ENCODE peak calls at places on chromosomes 4 and X, in six cellular contexts. E is GM23248, D is adipocyte, N is K562, I is IMR-90, V is trophoblast cell. R is an unnamed sample.

GRCh38 chrX:19739683-19740082 is 147.7 kb downstream of the SH3KBP1 start:
- DNase-seq in N (peak; percentile 58), D (peak; percentile 67), E (peak; percentile 82), V (peak; percentile 73), I (peak; percentile 73), R (peak; percentile 81)

GRCh38 chr4:169941141-169941540 is 85.1 kb downstream of the MFAP3L start:
- DNase-seq in D (no peak), I (no peak), E (no peak), V (peak; percentile 95), N (no peak), R (no peak)

GRCh38 chrX:80430826-80431501 is 10.7 kb downstream of the TENT5D start:
- DNase-seq in N (peak; percentile 14), I (no peak), V (no peak), E (peak; percentile 0), D (peak; percentile 1), R (peak; percentile 81)

GRCh38 chr4:8702516-8703400 is 110.2 kb downstream of the CPZ start:
- DNase-seq in V (no peak), E (no peak), N (no peak), I (no peak), D (no peak), R (no peak)

GRCh38 chr4:85370400-85371032 is 104.4 kb upstream of the ARHGAP24 start:
- DNase-seq in E (peak; percentile 60), D (peak; percentile 60), I (peak; percentile 18), V (peak; percentile 19), N (peak; percentile 16), R (peak; percentile 85)

GRCh38 chr4:16616981-16617380 is 281.5 kb downstream of the LDB2 start:
- DNase-seq in I (no peak), N (no peak), D (no peak), V (no peak), E (no peak), R (no peak)

GRCh38 chr4:7167706-7168105 is 24.6 kb upstream of the SORCS2 start:
- DNase-seq in E (no peak), N (no peak), D (no peak), V (no peak), I (no peak), R (no peak)

GRCh38 chr4:142474398-142475087 is 371.6 kb downstream of the INPP4B start:
- DNase-seq in I (peak; percentile 9), N (no peak), V (peak; percentile 97), E (peak; percentile 56), D (no peak), R (no peak)

GRCh38 chr4:56264861-56265260 is 122.4 kb downstream of the AASDH start:
- DNase-seq in N (no peak), I (no peak), D (no peak), V (no peak), E (no peak), R (no peak)
- H3K9ac ChIP-seq in N (no peak overlapping the region), I (no peak overlapping the region), D (no peak overlapping the region), V (no peak overlapping the region), E (no peak overlapping the region), R (no peak overlapping the region)

DNA sequence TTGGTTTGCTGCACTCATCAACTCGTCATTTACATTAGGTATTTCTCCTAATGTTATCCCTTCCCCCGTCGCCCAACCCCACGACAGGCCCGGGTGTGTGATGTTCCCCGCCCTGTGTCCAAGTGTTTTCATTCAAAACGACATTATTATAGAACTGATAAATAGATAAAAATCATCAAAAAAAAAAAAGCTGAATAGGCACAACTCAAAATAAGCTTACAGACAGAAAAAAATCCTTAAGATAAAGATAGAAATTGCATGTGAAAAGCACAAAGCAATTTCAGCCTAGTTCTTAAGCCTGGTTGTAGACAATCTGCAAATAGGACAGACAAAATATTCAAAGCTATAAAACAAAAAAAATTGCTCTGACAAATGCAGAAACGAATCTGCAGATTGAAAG is 142.9 kb upstream of the LNX1 start:
- DNase-seq in N (no peak), D (no peak), E (no peak), V (no peak), I (no peak), R (no peak)
- H3K9ac ChIP-seq in N (no peak overlapping the region), D (peak overlapping the region; percentile 66), E (peak overlapping the region; percentile 61), V (no peak overlapping the region), I (no peak overlapping the region), R (no peak overlapping the region)

GRCh38 chr4:105896461-105896939 is 1.2 kb downstream of the NPNT start:
- DNase-seq in E (no peak), N (no peak), I (no peak), D (no peak), V (no peak), R (no peak)

GRCh38 chr4:105896984-105897760 is 1.9 kb downstream of the NPNT start:
- DNase-seq in I (no peak), V (no peak), N (no peak), E (no peak), D (no peak), R (no peak)

GRCh38 chr4:105895324-105895608 is at the start of gene NPNT:
- DNase-seq in V (no peak), D (peak; percentile 46), E (no peak), N (no peak), I (no peak), R (no peak)

GRCh38 chr4:105894570-105895323 is 524 bp upstream of the NPNT start:
- DNase-seq in I (no peak), N (no peak), E (peak; percentile 8), D (peak; percentile 32), V (no peak), R (no peak)

GRCh38 chr4:105895609-105896460 is 564 bp downstream of the NPNT start:
- DNase-seq in D (peak; percentile 41), V (no peak), E (peak; percentile 19), N (no peak), I (no peak), R (no peak)
- H3K9ac ChIP-seq in D (no peak overlapping the region), V (no peak overlapping the region), E (no peak overlapping the region), N (no peak overlapping the region), I (no peak overlapping the region), R (peak overlapping the region; percentile 22)

DNA sequence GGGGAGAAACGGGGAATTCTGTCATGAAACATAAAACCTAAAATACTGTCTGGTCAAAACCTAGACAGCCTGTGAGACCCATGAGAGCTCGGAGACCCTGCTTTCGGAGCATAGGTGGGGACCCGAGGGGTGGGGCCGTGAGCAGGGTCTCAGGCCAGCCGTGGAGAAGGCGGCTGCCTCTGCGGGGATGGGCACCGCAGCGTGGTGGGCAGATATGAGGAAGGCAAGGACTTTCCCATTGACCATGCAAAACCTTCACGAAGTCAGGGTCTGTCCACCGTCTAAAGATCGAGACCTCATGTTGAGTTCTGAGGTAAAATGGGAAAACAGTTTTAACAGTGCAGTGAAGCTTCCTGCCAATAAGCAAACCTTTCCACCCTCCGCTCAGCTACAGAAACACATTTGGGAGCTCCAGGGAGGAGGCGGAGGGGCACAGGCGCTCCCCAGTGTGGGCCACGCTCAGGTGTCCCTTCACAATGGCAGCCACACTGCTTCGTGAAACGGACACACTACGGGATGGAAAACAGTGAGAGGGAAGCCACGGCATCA is 74.4 kb downstream of the SORBS2 start:
- DNase-seq in I (no peak), V (no peak), N (no peak), E (no peak), D (no peak), R (no peak)
- H3K9ac ChIP-seq in I (no peak overlapping the region), V (no peak overlapping the region), N (no peak overlapping the region), E (no peak overlapping the region), D (peak overlapping the region; percentile 64), R (no peak overlapping the region)

DNA sequence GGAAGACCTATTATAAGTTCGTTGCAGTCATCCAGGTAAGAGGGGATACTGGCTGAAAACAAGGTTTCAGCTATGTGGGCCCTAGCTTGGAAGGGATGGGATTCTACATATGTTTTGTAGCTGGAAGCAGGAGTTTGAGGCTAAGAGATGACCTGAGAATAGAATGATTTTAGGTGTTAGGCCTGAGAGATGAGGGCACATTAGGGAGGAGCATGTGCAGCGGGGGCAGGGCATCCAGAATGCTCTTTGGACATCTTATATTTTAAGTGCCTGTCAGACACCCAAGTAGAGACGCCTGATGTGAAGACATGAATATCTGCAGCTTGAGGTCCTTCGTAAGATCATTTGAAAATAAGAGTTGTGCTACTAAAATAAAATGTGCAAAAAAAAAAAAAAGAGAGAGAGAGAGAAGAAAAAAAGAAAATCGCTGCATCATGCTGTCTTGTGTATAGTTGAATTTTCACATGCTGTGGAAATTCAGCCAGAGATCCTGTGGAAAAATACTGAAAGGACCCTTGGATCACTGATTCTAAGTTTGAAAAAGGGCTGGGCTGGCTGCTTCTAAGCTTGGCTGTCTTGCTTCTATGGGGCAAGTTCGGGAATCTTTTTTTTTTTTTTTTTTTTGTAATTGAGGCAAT is 340.9 kb upstream of the GATB start:
- DNase-seq in E (no peak), N (no peak), I (no peak), D (peak; percentile 16), V (no peak), R (no peak)
- H3K9ac ChIP-seq in E (no peak overlapping the region), N (no peak overlapping the region), I (no peak overlapping the region), D (no peak overlapping the region), V (no peak overlapping the region), R (no peak overlapping the region)

DNA sequence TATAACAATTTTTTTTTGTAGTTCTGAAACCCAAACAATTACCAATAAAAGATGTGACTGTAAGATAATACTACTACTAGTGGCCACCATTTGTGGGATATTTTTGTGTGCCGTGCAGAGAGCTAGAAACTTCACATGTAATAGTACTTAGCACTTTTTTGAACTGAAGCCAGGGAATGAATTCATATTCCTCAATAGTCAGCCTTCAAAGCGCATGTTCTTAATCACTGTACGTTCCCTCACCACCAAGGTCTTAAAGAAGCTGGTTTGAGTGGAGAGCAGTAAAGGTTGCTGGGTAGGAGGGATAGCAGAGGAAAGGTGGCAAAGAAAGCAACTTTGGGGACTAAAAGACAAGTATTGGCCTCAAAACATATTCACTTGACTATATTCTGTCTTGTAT is 9.6 kb upstream of the RUFY3 start:
- DNase-seq in E (peak; percentile 41), N (no peak), D (no peak), I (no peak), V (no peak), R (no peak)
- H3K9ac ChIP-seq in E (no peak overlapping the region), N (no peak overlapping the region), D (no peak overlapping the region), I (no peak overlapping the region), V (no peak overlapping the region), R (no peak overlapping the region)

GRCh38 chr4:168095776-168096443 is 3.6 kb downstream of the ANXA10 start:
- DNase-seq in V (no peak), E (peak; percentile 40), I (peak; percentile 57), N (no peak), D (peak; percentile 25), R (no peak)

GRCh38 chr4:168101026-168101425 is 8.7 kb downstream of the ANXA10 start:
- DNase-seq in I (no peak), D (no peak), N (no peak), V (no peak), E (no peak), R (no peak)

GRCh38 chr4:168096444-168096784 is 4.1 kb downstream of the ANXA10 start:
- DNase-seq in D (no peak), V (no peak), N (no peak), E (no peak), I (no peak), R (no peak)

GRCh38 chr4:168098257-168098717 is 6.0 kb downstream of the ANXA10 start:
- DNase-seq in E (peak; percentile 52), I (peak; percentile 62), V (peak; percentile 2), D (peak; percentile 53), N (no peak), R (no peak)

GRCh38 chr4:168097161-168097560 is 4.8 kb downstream of the ANXA10 start:
- DNase-seq in E (peak; percentile 17), V (no peak), N (no peak), I (no peak), D (peak; percentile 41), R (no peak)
- H3K9ac ChIP-seq in E (no peak overlapping the region), V (no peak overlapping the region), N (no peak overlapping the region), I (no peak overlapping the region), D (no peak overlapping the region), R (no peak overlapping the region)

R was measured in Karpas-422.